ENCODE peak calls at places on chromosomes 1 and 21, in ten cellular contexts. Y is stomach, U is transverse colon, G is sigmoid colon, X is tibial nerve, K is SK-N-SH, H is upper lobe of left lung, S is ovary, C is A549, T is H1. M is an unnamed sample. For H3K4me1, the result is how much of the 10 kb centered on the place peaks cover.

GRCh38 chr1:107669996-107670395 is 295.0 kb downstream of the VAV3 start:
- DNase-seq in K (peak), T (no peak), H (peak), X (peak), C (no peak), G (peak), Y (peak), U (peak), S (peak), M (no peak)

GRCh38 chr1:38003261-38004250 is 1.8 kb downstream of the FHL3 start:
- DNase-seq in G (no peak), K (no peak), X (no peak), U (no peak), T (no peak), S (no peak), H (no peak), Y (no peak), C (no peak), M (no peak)

GRCh38 chr1:29090937-29091618 is 32.6 kb downstream of the TMEM200B start:
- DNase-seq in H (no peak), U (no peak), C (no peak), K (no peak), G (no peak), T (no peak), X (no peak), Y (no peak), S (no peak), M (no peak)

GRCh38 chr1:28887418-28887834 is 26.9 kb upstream of the EPB41 start:
- DNase-seq in S (peak), H (peak), X (no peak), K (peak), G (no peak), T (peak), Y (peak), C (no peak), U (peak), M (no peak)

GRCh38 chr1:183470961-183471747 is 1.1 kb upstream of the SMG7 start:
- DNase-seq in U (peak), G (peak), C (peak), S (peak), H (peak), K (peak), Y (peak), T (peak), X (peak), M (peak)

GRCh38 chr1:168321945-168322344 is 41.3 kb downstream of the TBX19 start:
- DNase-seq in H (no peak), G (no peak), U (no peak), T (no peak), X (no peak), C (no peak), K (no peak), S (no peak), Y (no peak), M (no peak)

GRCh38 chr1:239126881-239127280 is 259.5 kb upstream of the CHRM3 start:
- DNase-seq in T (no peak), K (no peak), H (no peak), U (no peak), X (no peak), Y (no peak), C (no peak), G (no peak), S (no peak), M (no peak)

GRCh38 chr1:50251592-50252165 is 143.0 kb downstream of the ELAVL4 start:
- DNase-seq in C (no peak), G (no peak), T (peak), K (peak), Y (no peak), U (no peak), H (no peak), X (no peak), S (no peak), M (no peak)

GRCh38 chr1:248783367-248783766 is 27.8 kb upstream of the LYPD8 start:
- DNase-seq in T (no peak), S (no peak), U (no peak), G (no peak), C (no peak), H (no peak), Y (no peak), X (no peak), K (no peak), M (no peak)

GRCh38 chr1:230049731-230050130 is 17.3 kb upstream of the GALNT2 start:
- DNase-seq in C (no peak), T (no peak), G (no peak), U (no peak), Y (no peak), H (no peak), K (no peak), S (no peak), X (no peak), M (no peak)

GRCh38 chr21:26958792-26959191 is 8.1 kb downstream of the ADAMTS5 start:
- DNase-seq in T (no peak), K (no peak), S (no peak), H (no peak), G (no peak), Y (no peak), X (no peak), U (no peak), C (no peak), M (no peak)

GRCh38 chr1:31961536-31961935 is 23.4 kb upstream of the PTP4A2 start:
- DNase-seq in S (no peak), K (no peak), U (no peak), G (no peak), X (no peak), Y (no peak), C (no peak), H (no peak), T (no peak), M (no peak)

GRCh38 chr1:24871306-24871901 is 58.7 kb downstream of the RUNX3 start:
- DNase-seq in S (no peak), Y (no peak), X (no peak), H (no peak), U (no peak), C (no peak), K (no peak), G (no peak), T (no peak), M (no peak)

GRCh38 chr1:31189696-31190674 is 49.7 kb downstream of the NKAIN1 start:
- DNase-seq in G (no peak), S (no peak), U (no peak), X (no peak), H (no peak), K (no peak), T (no peak), C (no peak), Y (no peak), M (no peak)

GRCh38 chr1:35864813-35865212 is 18.2 kb upstream of the AGO1 start:
- DNase-seq in T (no peak), U (no peak), X (no peak), G (no peak), C (no peak), H (no peak), S (no peak), Y (no peak), K (no peak), M (no peak)

GRCh38 chr1:235923466-235924008 is 56.8 kb upstream of the LYST start:
- DNase-seq in Y (no peak), T (no peak), S (no peak), K (no peak), G (no peak), X (no peak), C (no peak), U (peak), H (no peak), M (no peak)

GRCh38 chr1:29673669-29674624 is 437.6 kb downstream of the PTPRU start:
- DNase-seq in C (no peak), X (no peak), K (no peak), H (peak), G (no peak), U (no peak), Y (peak), T (no peak), S (no peak), M (peak)

GRCh38 chr1:8198522-8198921 is 119.4 kb upstream of the SLC45A1 start:
- DNase-seq in T (no peak), C (no peak), S (no peak), G (no peak), H (no peak), Y (no peak), X (no peak), U (no peak), K (no peak), M (no peak)

GRCh38 chr21:29656504-29657227 is 283.1 kb downstream of the GRIK1 start:
- DNase-seq in G (no peak), X (no peak), H (no peak), Y (no peak), U (no peak), T (no peak), K (no peak), S (no peak), C (no peak), M (no peak)

GRCh38 chr21:23799376-23799775 is 1807.9 kb downstream of the MRPL39 start:
- DNase-seq in G (no peak), Y (no peak), T (no peak), X (no peak), C (no peak), K (peak), U (no peak), H (no peak), S (no peak), M (no peak)

GRCh38 chr1:223714849-223715709 is 2.7 kb downstream of the CAPN2 start:
- DNase-seq in Y (no peak), K (no peak), X (no peak), T (no peak), G (no peak), H (peak), C (no peak), U (peak), S (peak), M (no peak)

GRCh38 chr1:50060279-50060678 is 36.5 kb upstream of the AGBL4 start:
- DNase-seq in Y (no peak), H (no peak), U (no peak), S (no peak), T (no peak), X (no peak), C (no peak), G (no peak), K (no peak), M (no peak)

GRCh38 chr1:96968582-96969378 is 247.2 kb downstream of the PTBP2 start:
- DNase-seq in U (no peak), X (no peak), K (no peak), Y (no peak), G (no peak), H (no peak), C (no peak), S (no peak), T (no peak), M (no peak)

GRCh38 chr1:12473596-12474329 is 144.2 kb downstream of the DHRS3 start:
- DNase-seq in K (no peak), H (no peak), T (no peak), Y (no peak), X (no peak), G (no peak), C (no peak), S (no peak), U (no peak), M (no peak)

GRCh38 chr1:19949016-19949415 is 25.6 kb upstream of the PLA2G2E start:
- DNase-seq in Y (no peak), T (no peak), K (no peak), H (no peak), U (no peak), G (no peak), C (peak), S (no peak), X (no peak), M (no peak)

GRCh38 chr1:84758968-84759491 is 68.8 kb upstream of the SSX2IP start:
- DNase-seq in S (no peak), G (no peak), K (no peak), T (no peak), X (no peak), Y (no peak), C (no peak), H (peak), U (no peak), M (no peak)

GRCh38 chr1:164891615-164892014 is 332.6 kb downstream of the PBX1 start:
- DNase-seq in H (no peak), X (no peak), Y (no peak), S (no peak), T (no peak), U (no peak), G (no peak), K (no peak), C (no peak), M (no peak)
- TF ChIP-seq CTCF in H (no peak), X (no peak), Y (no peak), S (no peak), T (peak), U (no peak), G (no peak), K (no peak), C (no peak), M (no peak)

DNA sequence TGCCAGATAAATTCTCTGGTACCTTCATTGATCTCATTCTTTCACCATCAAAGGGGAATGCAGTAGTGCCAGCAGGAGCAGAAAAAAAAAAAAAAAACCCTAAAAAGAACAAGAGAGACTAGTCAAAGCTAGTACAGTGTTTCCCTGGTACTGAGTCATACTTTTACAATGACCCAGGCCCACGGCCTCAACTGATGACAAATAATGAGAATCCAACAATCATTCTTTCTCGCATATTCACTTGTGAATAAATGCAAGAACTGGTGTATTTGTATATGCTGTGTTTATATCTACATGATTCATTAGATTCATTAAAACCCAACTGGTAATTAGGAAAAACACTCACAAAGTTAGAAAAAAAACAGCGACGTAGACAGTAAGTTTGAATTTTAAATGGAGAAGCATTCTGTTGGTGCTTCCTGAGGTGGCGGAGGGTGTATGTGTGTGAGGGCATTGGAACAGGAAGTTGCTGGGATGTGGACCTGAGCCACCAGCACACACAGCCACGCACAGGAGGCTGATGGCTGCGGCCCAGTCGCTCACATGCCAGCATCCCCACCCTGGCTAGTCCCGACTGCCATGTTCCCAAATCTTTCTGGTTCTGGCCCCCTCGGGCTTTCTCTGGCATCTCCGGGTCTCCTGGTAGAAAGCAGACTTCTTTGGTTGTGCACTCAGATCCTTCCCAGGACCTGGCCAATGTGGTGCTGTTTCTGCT is 121.5 kb upstream of the IRF2BP2 start:
- DNase-seq in G (peak), S (no peak), X (no peak), C (no peak), K (no peak), Y (no peak), H (peak), U (no peak), T (no peak), M (no peak)
- H3K4me1 ChIP-seq in G (under half), S (under half), X (under half), C (under half), K (under half), Y (under half), H (under half), U (under half), T (under half), M (under half)

DNA sequence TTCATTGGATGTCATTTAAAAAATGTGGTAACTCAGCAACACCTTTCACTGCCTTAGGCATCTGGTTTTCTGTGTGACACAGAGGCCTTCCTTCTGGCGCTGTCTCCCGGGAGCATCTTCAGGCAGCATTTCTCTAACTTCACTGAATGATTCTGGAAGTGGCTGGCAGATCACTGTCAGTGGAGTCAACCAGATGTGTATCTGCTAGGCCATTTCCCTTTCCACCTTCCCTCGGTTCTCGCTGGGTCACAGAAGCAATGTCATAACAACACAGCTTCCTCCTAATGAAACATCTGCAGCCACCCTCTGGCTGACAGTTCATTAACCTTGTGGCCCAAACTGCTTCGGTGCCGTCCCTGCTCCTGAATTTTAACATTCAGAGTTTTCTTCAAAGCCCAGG is 137.8 kb downstream of the KIF26B start:
- DNase-seq in U (no peak), Y (no peak), T (no peak), H (no peak), S (no peak), K (peak), G (no peak), C (no peak), X (no peak), M (peak)
- TF ChIP-seq EP300 in U (no peak), Y (no peak), T (no peak), H (no peak), S (no peak), K (no peak), G (no peak), C (no peak), X (no peak), M (no peak)

GRCh38 chr1:167105841-167106461 is 12.1 kb downstream of the STYXL2 start:
- DNase-seq in X (no peak), H (no peak), G (no peak), T (no peak), S (no peak), Y (no peak), U (no peak), K (no peak), C (no peak), M (no peak)
- TF ChIP-seq CTCF in X (no peak), H (no peak), G (no peak), T (peak), S (no peak), Y (no peak), U (no peak), K (no peak), C (no peak), M (no peak)

GRCh38 chr1:207072241-207072640 is 16.4 kb upstream of the C4BPB start:
- DNase-seq in K (no peak), H (no peak), C (no peak), Y (no peak), T (no peak), U (no peak), G (no peak), S (no peak), X (no peak), M (no peak)
- H3K4me1 ChIP-seq in K (under half), H (under half), C (under half), Y (under half), T (under half), U (under half), G (under half), S (under half), X (under half), M (under half)

M was measured in esophagus muscularis mucosa.